ENCODE peak calls at places on chromosomes 11 and 22, in four cellular contexts. P is Karpas-422, Z is IMR-90, W is right lobe of liver. K is an unnamed sample. For H3K4me1, the result is how much of the 10 kb centered on the place peaks cover.

GRCh38 chr11:17559341-17560087 is 12.5 kb downstream of the OTOG start:
- DNase-seq in P (no peak), Z (no peak), W (peak), K (no peak)

GRCh38 chr11:18731949-18732821 is 6.2 kb upstream of the IGSF22 start:
- DNase-seq in W (no peak), P (peak), Z (peak), K (peak)

GRCh38 chr11:21604564-21604963 is 588.3 kb upstream of the ANO5 start:
- DNase-seq in Z (no peak), W (no peak), P (no peak), K (no peak)

GRCh38 chr11:105577645-105578044 is 32.2 kb upstream of the GRIA4 start:
- DNase-seq in Z (peak), W (no peak), P (no peak), K (no peak)

GRCh38 chr11:17314232-17314547 is 37.4 kb upstream of the NCR3LG1 start:
- DNase-seq in W (no peak), Z (peak), P (no peak), K (no peak)

GRCh38 chr11:56089697-56090096 is 3.4 kb upstream of the OR8I2 start:
- DNase-seq in P (peak), Z (no peak), W (no peak), K (no peak)

GRCh38 chr11:93846411-93846810 is 4.0 kb downstream of the VSTM5 start:
- DNase-seq in Z (peak), W (no peak), P (no peak), K (no peak)

GRCh38 chr22:23074451-23074850 is 4.1 kb downstream of the GNAZ start:
- DNase-seq in W (no peak), P (no peak), Z (no peak), K (peak)

GRCh38 chr11:19963697-19964340 is 196.5 kb downstream of the DBX1 start:
- DNase-seq in W (no peak), Z (no peak), P (no peak), K (no peak)

GRCh38 chr11:76604081-76604601 is 66.4 kb downstream of the LRRC32 start:
- DNase-seq in W (no peak), Z (no peak), P (no peak), K (no peak)

GRCh38 chr11:13440100-13440855 is 22.7 kb downstream of the BTBD10 start:
- DNase-seq in P (peak), W (no peak), Z (peak), K (no peak)

GRCh38 chr11:67613960-67614715 is 7.4 kb downstream of the NDUFV1 start:
- DNase-seq in Z (peak), W (peak), P (peak), K (peak)

GRCh38 chr22:20748820-20749428 is 25.0 kb upstream of the SERPIND1 start:
- DNase-seq in Z (peak), P (peak), W (no peak), K (no peak)

GRCh38 chr11:36328956-36329673 is 33.0 kb downstream of the PRR5L start:
- DNase-seq in Z (no peak), W (no peak), P (no peak), K (no peak)

GRCh38 chr22:24553597-24554315 is 1.2 kb downstream of the GUCD1 start:
- DNase-seq in Z (peak), W (peak), P (peak), K (no peak)

GRCh38 chr11:115488945-115489344 is 15.3 kb downstream of the CADM1 start:
- DNase-seq in P (no peak), Z (peak), W (no peak), K (no peak)

GRCh38 chr11:13339196-13340153 is 61.9 kb downstream of the BMAL1 start:
- DNase-seq in W (peak), Z (peak), P (no peak), K (no peak)

GRCh38 chr11:102530558-102530957 is at the start of gene MMP7:
- DNase-seq in Z (peak), W (no peak), P (no peak), K (no peak)

GRCh38 chr11:128235958-128236357 is 351.4 kb downstream of the ETS1 start:
- DNase-seq in P (no peak), Z (no peak), W (no peak), K (no peak)

GRCh38 chr11:115145316-115145715 is 358.9 kb downstream of the CADM1 start:
- DNase-seq in W (no peak), P (no peak), Z (no peak), K (no peak)

DNA sequence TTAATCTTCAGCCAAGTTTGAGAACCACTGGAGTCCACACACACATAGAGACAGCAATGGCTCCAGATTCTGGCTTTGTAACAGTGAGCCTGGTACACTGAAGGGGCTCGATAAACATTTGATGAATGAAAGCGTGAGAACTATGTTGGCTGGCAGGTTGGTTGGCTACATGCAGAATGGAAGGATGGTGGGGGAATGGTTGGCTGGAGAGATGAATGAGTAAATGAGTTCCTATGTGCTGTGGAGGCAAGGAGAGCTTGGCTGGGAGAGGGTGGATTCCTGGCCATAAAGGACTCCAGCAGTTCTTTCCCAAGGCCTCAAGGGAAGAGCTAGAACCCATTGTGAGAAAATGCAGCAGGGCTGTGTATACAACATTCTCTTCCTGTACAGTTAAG is 168.0 kb upstream of the NECTIN1 start:
- DNase-seq in W (no peak), P (no peak), Z (no peak), K (no peak)
- H3K4me1 ChIP-seq in W (under half), P (under half), Z (under half), K (under half)

GRCh38 chr11:111923951-111924350 is 5.2 kb downstream of the C11orf52 start:
- DNase-seq in W (no peak), Z (no peak), P (no peak), K (no peak)

GRCh38 chr11:111925953-111926352 is 7.2 kb downstream of the C11orf52 start:
- DNase-seq in Z (no peak), P (no peak), W (no peak), K (no peak)

GRCh38 chr11:111920908-111921307 is 2.2 kb downstream of the C11orf52 start:
- DNase-seq in Z (no peak), P (no peak), W (no peak), K (no peak)

GRCh38 chr11:111923351-111923788 is 4.7 kb downstream of the C11orf52 start:
- DNase-seq in Z (peak), W (no peak), P (no peak), K (peak)

GRCh38 chr11:111922803-111923202 is 4.1 kb downstream of the C11orf52 start:
- DNase-seq in P (no peak), Z (peak), W (peak), K (no peak)
- H3K4me3 ChIP-seq in P (no peak), Z (no peak), W (no peak), K (peak)

GRCh38 chr11:5153574-5154431 is 754 bp downstream of the OR52A1 start:
- DNase-seq in P (no peak), W (no peak), Z (no peak), K (no peak)
- H3K27ac ChIP-seq in P (no peak), W (no peak), Z (no peak), K (no peak)

DNA sequence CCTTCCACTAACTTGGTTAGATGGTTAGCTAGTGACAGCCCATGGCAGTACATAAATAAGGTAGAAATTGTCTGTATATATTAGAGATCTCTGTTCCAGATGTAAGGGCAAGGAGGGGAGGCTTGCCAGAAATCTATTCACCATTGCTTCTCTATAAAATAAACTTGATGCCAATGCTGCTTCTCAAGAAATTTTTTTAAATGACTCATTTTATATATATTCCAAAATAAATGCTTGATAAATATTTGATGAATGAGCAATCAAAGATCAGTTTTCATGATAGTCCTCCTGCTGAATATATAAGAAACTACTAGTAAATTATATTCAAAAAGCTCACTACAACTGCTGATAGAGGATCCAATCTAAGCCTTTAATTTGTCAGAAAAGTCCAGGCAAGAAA is 710.6 kb upstream of the CCDC179 start:
- DNase-seq in Z (peak), P (no peak), W (no peak), K (no peak)
- H3K4me1 ChIP-seq in Z (under half), P (under half), W (under half), K (under half)

GRCh38 chr11:118634435-118635236 is 27.2 kb downstream of the PHLDB1 start:
- DNase-seq in W (peak), Z (peak), P (no peak), K (peak)
- H3K4me3 ChIP-seq in W (peak), Z (no peak), P (no peak), K (no peak)

DNA sequence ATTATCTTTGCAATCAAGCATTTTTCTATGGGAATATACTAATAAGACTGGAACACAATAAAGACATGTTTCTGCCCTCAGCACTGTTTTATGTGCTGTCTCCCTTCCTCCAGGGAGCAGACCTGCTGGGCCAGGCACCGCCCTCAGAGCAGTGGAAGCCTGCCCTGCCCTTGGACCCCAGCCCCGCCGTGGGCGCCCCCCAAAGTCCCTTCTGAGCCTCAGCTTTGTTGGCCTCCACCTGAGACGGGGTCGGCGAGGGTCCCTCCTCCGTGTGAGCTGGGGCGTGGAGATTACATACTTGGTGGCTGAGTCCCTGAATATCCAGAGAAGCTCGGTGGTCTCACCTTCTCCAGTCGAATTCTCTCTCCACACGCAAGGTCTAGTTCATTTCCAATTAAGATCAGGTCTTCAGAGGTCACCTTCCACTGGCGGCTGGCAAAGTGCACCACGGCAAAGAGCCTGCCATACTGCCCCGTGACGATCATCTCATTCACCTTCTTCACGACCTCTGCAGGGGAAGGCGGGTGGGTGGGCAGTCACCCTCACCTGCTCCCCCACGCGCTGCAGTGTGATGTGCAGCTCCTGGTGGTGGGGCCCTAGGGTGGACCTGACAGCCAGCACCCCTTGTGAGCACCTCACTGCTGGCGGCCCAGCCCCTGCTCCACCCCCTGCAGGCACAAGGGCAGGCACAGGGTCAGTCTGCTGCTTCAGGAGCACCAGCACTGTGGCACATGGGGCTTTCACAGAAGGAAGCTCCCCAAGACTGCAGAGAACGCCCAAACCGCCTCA is 7.3 kb downstream of the MRPL21 start:
- DNase-seq in Z (no peak), P (no peak), W (no peak), K (no peak)
- H3K27ac ChIP-seq in Z (no peak), P (no peak), W (no peak), K (no peak)